ENCODE peak calls at places on chromosomes 12 and 14, in four cellular contexts. H is fibroblast of the aortic adventitia, K is fibroblast of lung, B is foreskin fibroblast. Q is an unnamed sample.

GRCh38 chr12:44816446-44817017 is 59.6 kb downstream of the NELL2 start:
- DNase-seq in B (no peak), K (no peak), H (no peak), Q (no peak)

GRCh38 chr12:2834581-2835491 is at the start of gene NRIP2:
- DNase-seq in H (peak; percentile 65), B (peak; percentile 64), K (peak; percentile 86), Q (no peak)

GRCh38 chr14:86799244-86799647 is 1193.7 kb downstream of the GALC start:
- DNase-seq in B (peak; percentile 98), H (peak; percentile 99), K (peak; percentile 97), Q (peak; percentile 56)

GRCh38 chr12:93221841-93222240 is 155.9 kb upstream of the NUDT4 start:
- DNase-seq in H (no peak), K (no peak), B (no peak), Q (no peak)

GRCh38 chr14:35695647-35696046 is 113.4 kb downstream of the RALGAPA1 start:
- DNase-seq in B (no peak), H (peak; percentile 30), K (no peak), Q (no peak)

GRCh38 chr12:99111600-99111999 is 466.5 kb downstream of the APAF1 start:
- DNase-seq in B (no peak), K (no peak), H (no peak), Q (no peak)

GRCh38 chr14:104530651-104531050 is 48.9 kb upstream of the C14orf180 start:
- DNase-seq in K (no peak), B (no peak), H (no peak), Q (no peak)

GRCh38 chr14:36514278-36515104 is 5.5 kb downstream of the NKX2-1 start:
- DNase-seq in H (no peak), K (no peak), B (no peak), Q (no peak)

GRCh38 chr12:123057505-123058265 is 77.2 kb downstream of the ARL6IP4 start:
- DNase-seq in B (no peak), H (no peak), K (no peak), Q (no peak)

GRCh38 chr12:13152281-13152680 is 44.2 kb upstream of the EMP1 start:
- DNase-seq in K (no peak), B (peak; percentile 68), H (peak; percentile 65), Q (no peak)

GRCh38 chr12:2722806-2723205 is 72.0 kb upstream of the FKBP4 start:
- DNase-seq in H (peak; percentile 26), B (no peak), K (no peak), Q (peak; percentile 31)

GRCh38 chr12:49984960-49985359 is 12.2 kb downstream of the AQP6 start:
- DNase-seq in B (no peak), H (no peak), K (no peak), Q (no peak)

GRCh38 chr14:36975834-36976233 is 196.6 kb downstream of the SLC25A21 start:
- DNase-seq in K (peak; percentile 44), H (no peak), B (peak; percentile 46), Q (no peak)

GRCh38 chr12:114166360-114166759 is 200.2 kb upstream of the RBM19 start:
- DNase-seq in B (peak; percentile 83), H (peak; percentile 42), K (peak; percentile 80), Q (no peak)

GRCh38 chr12:80442426-80443222 is 1.4 kb upstream of the PTPRQ start:
- DNase-seq in K (peak; percentile 28), B (peak; percentile 38), H (peak; percentile 89), Q (no peak)

GRCh38 chr14:24177041-24177825 is 5.4 kb downstream of the REC8 start:
- DNase-seq in K (no peak), H (no peak), B (no peak), Q (no peak)

GRCh38 chr14:24188251-24189058 is at the start of gene IPO4:
- DNase-seq in B (peak; percentile 99), H (peak; percentile 98), K (peak; percentile 99), Q (peak; percentile 92)

GRCh38 chr14:73124180-73124894 is 12.0 kb upstream of the PSEN1 start:
- DNase-seq in K (no peak), H (no peak), B (no peak), Q (no peak)

GRCh38 chr12:127516467-127516866 is 750.5 kb upstream of the TMEM132C start:
- DNase-seq in H (peak; percentile 43), K (no peak), B (peak; percentile 66), Q (no peak)

GRCh38 chr14:67411820-67412421 is at the start of gene PLEK2:
- DNase-seq in H (peak; percentile 27), B (peak; percentile 60), K (peak; percentile 20), Q (no peak)

GRCh38 chr12:47021298-47021697 is 58.1 kb upstream of the PCED1B start:
- DNase-seq in K (peak; percentile 86), B (peak; percentile 92), H (peak; percentile 92), Q (no peak)

GRCh38 chr12:29710104-29710503 is 73.6 kb downstream of the TMTC1 start:
- DNase-seq in K (peak; percentile 53), B (peak; percentile 25), H (peak; percentile 10), Q (no peak)

GRCh38 chr12:75784591-75784990 is 247.0 kb downstream of the PHLDA1 start:
- DNase-seq in K (no peak), B (peak; percentile 61), H (peak; percentile 34), Q (no peak)

GRCh38 chr12:24364921-24365320 is 415.5 kb upstream of the SOX5 start:
- DNase-seq in B (no peak), H (no peak), K (no peak), Q (no peak)

GRCh38 chr14:92447416-92448197 is 66.0 kb upstream of the RIN3 start:
- DNase-seq in B (no peak), K (no peak), H (no peak), Q (no peak)

GRCh38 chr12:48961331-48961730 is 4.0 kb upstream of the ARF3 start:
- DNase-seq in H (no peak), K (no peak), B (no peak), Q (no peak)

GRCh38 chr14:79044894-79045624 is 874.9 kb downstream of the NRXN3 start:
- DNase-seq in K (peak; percentile 64), B (peak; percentile 96), H (peak; percentile 34), Q (peak; percentile 7)

GRCh38 chr14:93231129-93231979 is 24.3 kb downstream of the UBR7 start:
- DNase-seq in B (peak; percentile 77), H (peak; percentile 60), K (peak; percentile 49), Q (no peak)

GRCh38 chr14:40842816-40843215 is 763.9 kb upstream of the LRFN5 start:
- DNase-seq in B (no peak), K (no peak), H (no peak), Q (no peak)

GRCh38 chr14:40850191-40850590 is 756.5 kb upstream of the LRFN5 start:
- DNase-seq in B (no peak), K (no peak), H (no peak), Q (no peak)

GRCh38 chr14:40841886-40842285 is 764.8 kb upstream of the LRFN5 start:
- DNase-seq in H (no peak), B (no peak), K (no peak), Q (no peak)

DNA sequence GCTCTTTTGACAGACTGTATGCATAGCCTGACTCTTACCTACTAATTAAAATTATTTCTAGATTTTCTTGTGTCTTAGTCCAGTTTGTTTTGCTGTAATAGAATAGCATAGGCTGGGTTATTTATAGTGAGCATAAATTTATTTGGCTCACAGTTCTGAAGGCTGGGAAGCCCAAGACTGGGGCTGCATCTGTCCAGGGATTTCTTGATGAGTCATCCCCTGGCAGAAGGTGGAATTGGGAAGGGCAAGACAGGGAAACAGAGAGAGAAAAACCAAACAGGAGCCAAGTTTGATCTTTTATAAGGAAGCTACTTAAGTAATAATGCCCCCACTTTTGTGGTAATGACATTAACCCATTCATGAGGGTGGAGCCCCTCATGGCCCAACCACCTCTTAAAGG is 759.2 kb upstream of the LRFN5 start:
- DNase-seq in B (no peak), K (no peak), H (no peak), Q (no peak)
- H3K4me3 ChIP-seq in B (no peak overlapping the region), K (no peak overlapping the region), H (no peak overlapping the region), Q (no peak overlapping the region)

GRCh38 chr14:77109656-77110055 is 11.6 kb downstream of the CIPC start:
- DNase-seq in B (peak; percentile 20), K (no peak), H (no peak), Q (no peak)

GRCh38 chr14:77110286-77110685 is 12.2 kb downstream of the CIPC start:
- DNase-seq in K (no peak), H (no peak), B (no peak), Q (no peak)

GRCh38 chr14:77107228-77107627 is 9.2 kb downstream of the CIPC start:
- DNase-seq in K (no peak), H (no peak), B (peak; percentile 30), Q (no peak)

GRCh38 chr14:77106666-77107065 is 8.6 kb downstream of the CIPC start:
- DNase-seq in H (no peak), K (no peak), B (no peak), Q (no peak)

DNA sequence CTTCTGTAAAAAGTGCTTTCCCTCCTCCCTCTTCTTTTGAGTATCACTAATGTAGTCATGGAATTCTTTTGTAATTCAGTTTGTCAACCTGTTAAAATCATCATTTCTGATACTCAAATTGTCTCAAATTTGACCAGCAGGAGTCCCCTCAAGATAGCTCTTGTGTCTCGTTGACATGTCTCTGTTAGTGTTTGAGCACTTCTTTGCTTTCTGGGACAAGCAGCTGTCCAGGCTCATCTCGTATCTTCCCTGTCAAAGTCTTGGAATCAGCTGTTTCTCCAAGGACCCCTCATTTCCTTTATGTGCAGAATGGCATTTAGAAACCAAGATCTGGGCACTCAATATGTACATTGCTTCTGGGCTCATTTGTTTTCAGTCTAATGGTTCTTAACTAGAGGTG is 10.7 kb downstream of the CIPC start:
- DNase-seq in H (no peak), K (no peak), B (no peak), Q (no peak)
- TF ChIP-seq CTCF in H (no peak), K (no peak), B (no peak), Q (no peak)

DNA sequence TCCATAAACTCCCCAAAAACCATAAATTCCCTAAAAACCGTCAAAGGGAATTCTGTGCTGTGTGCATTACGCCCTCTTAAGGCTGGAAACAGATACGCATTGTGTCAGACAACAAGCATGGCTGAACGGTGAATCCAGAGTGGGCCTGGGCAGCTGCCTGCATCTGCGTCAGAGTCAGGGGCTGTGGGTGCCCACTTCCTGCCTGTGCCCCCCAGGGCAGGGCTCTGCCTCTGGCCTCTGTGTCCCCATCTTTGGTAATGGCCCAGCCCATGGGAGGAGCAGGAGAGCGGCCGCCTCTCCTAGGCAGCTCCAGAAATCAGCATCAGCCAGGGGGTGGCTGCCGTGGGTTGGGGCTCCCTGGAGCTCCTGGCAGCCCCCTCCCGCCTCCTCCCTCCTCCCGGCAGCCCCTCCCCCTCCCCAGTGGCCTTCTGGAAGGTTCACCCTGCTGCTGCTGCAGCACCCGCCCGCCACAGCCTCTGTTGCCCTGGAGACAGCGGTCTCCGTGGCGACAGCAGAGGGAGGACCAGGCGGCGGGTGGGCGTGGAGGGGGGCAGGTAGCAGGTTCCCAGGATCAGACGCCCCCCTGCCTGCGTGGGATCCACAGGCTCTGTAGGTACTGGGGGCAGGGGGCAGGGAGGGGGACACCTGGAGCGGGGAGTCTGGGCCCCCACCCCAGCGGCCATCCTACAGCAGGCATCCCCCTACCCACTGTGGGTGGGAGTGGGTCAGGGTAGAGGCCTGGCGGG is 5.9 kb downstream of the MMP17 start:
- DNase-seq in K (peak; percentile 40), H (peak; percentile 32), B (peak; percentile 61), Q (no peak)
- H3K4me3 ChIP-seq in K (no peak overlapping the region), H (no peak overlapping the region), B (no peak overlapping the region), Q (no peak overlapping the region)

DNA sequence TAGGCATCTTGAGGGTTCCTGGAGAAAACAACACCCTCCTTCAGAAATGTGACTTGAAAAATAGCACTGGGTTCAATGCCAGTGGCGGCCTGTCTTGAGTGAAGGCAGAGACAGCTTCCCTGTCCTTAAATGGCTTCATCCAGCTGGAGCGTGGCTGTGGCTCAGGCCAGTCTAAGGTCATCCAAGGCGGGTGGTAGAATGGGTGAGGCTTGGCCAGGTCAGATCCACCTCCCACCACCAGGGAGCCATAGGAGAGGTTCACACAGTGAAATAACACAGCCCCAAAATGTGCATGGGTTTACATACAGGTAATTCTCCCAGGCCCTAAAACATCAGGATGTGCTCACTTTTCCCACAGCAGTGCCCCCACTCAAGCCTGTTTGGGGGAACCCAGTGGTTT is 171.3 kb downstream of the PHETA1 start:
- DNase-seq in K (no peak), B (no peak), H (no peak), Q (no peak)
- TF ChIP-seq CTCF in K (no peak), B (no peak), H (no peak), Q (no peak)

GRCh38 chr14:101251812-101252442 is 309.4 kb upstream of the DIO3 start:
- DNase-seq in K (no peak), H (no peak), B (no peak), Q (no peak)
- H3K4me3 ChIP-seq in K (no peak overlapping the region), H (no peak overlapping the region), B (no peak overlapping the region), Q (no peak overlapping the region)